ENCODE peak calls at places on chromosomes 16 and 17, in seven cellular contexts. One of them, this sample, is unnamed.

GRCh38 chr16:10065014-10065413 is 117.2 kb downstream of the GRIN2A start:
- DNase-seq in mammary epithelial cell: no peak
- DNase-seq in dermis microvascular lymphatic vessel endothelial cell: no peak
- DNase-seq in uterus: no peak
- DNase-seq in COR-L47: no peak
- DNase-seq in NCI-H146: no peak
- DNase-seq in NCI-H1048: no peak
- DNase-seq in this sample: no peak

GRCh38 chr16:54926166-54926838 is 4.4 kb upstream of the IRX5 start:
- DNase-seq in mammary epithelial cell: peak
- DNase-seq in dermis microvascular lymphatic vessel endothelial cell: no peak
- DNase-seq in uterus: no peak
- DNase-seq in COR-L47: peak
- DNase-seq in NCI-H146: peak
- DNase-seq in NCI-H1048: no peak
- DNase-seq in this sample: no peak

GRCh38 chr17:56230660-56231059 is 77.4 kb downstream of the ANKFN1 start:
- DNase-seq in mammary epithelial cell: no peak
- DNase-seq in dermis microvascular lymphatic vessel endothelial cell: no peak
- DNase-seq in uterus: no peak
- DNase-seq in COR-L47: no peak
- DNase-seq in NCI-H146: no peak
- DNase-seq in NCI-H1048: no peak
- DNase-seq in this sample: no peak

GRCh38 chr17:72426948-72427760 is 306.3 kb downstream of the SOX9 start:
- DNase-seq in mammary epithelial cell: no peak
- DNase-seq in dermis microvascular lymphatic vessel endothelial cell: no peak
- DNase-seq in uterus: no peak
- DNase-seq in COR-L47: no peak
- DNase-seq in NCI-H146: peak
- DNase-seq in NCI-H1048: no peak
- DNase-seq in this sample: no peak

GRCh38 chr16:81137754-81138153 is 41.6 kb upstream of the GCSH start:
- DNase-seq in mammary epithelial cell: no peak
- DNase-seq in dermis microvascular lymphatic vessel endothelial cell: no peak
- DNase-seq in uterus: no peak
- DNase-seq in COR-L47: no peak
- DNase-seq in NCI-H146: no peak
- DNase-seq in NCI-H1048: no peak
- DNase-seq in this sample: no peak

GRCh38 chr16:83835972-83836566 is 28.3 kb downstream of the HSBP1 start:
- DNase-seq in mammary epithelial cell: peak
- DNase-seq in dermis microvascular lymphatic vessel endothelial cell: peak
- DNase-seq in uterus: no peak
- DNase-seq in COR-L47: peak
- DNase-seq in NCI-H146: peak
- DNase-seq in NCI-H1048: no peak
- DNase-seq in this sample: no peak

GRCh38 chr17:50688168-50688719 is 19.5 kb downstream of the ANKRD40 start:
- DNase-seq in mammary epithelial cell: no peak
- DNase-seq in dermis microvascular lymphatic vessel endothelial cell: no peak
- DNase-seq in uterus: no peak
- DNase-seq in COR-L47: no peak
- DNase-seq in NCI-H146: no peak
- DNase-seq in NCI-H1048: no peak
- DNase-seq in this sample: no peak

GRCh38 chr16:1196494-1196893 is 28.6 kb downstream of the TPSG1 start:
- DNase-seq in mammary epithelial cell: no peak
- DNase-seq in dermis microvascular lymphatic vessel endothelial cell: no peak
- DNase-seq in uterus: no peak
- DNase-seq in COR-L47: no peak
- DNase-seq in NCI-H146: no peak
- DNase-seq in NCI-H1048: no peak
- DNase-seq in this sample: no peak

GRCh38 chr17:67784364-67785121 is 40.8 kb upstream of the BPTF start:
- DNase-seq in mammary epithelial cell: no peak
- DNase-seq in dermis microvascular lymphatic vessel endothelial cell: no peak
- DNase-seq in uterus: no peak
- DNase-seq in COR-L47: no peak
- DNase-seq in NCI-H146: no peak
- DNase-seq in NCI-H1048: no peak
- DNase-seq in this sample: no peak

GRCh38 chr17:74305865-74306654 is 20.0 kb upstream of the KIF19 start:
- DNase-seq in mammary epithelial cell: no peak
- DNase-seq in dermis microvascular lymphatic vessel endothelial cell: no peak
- DNase-seq in uterus: no peak
- DNase-seq in COR-L47: no peak
- DNase-seq in NCI-H146: peak
- DNase-seq in NCI-H1048: no peak
- DNase-seq in this sample: no peak

This sample was measured in activated naive CD8-positive, alpha-beta T cell treated with anti-CD3 and anti-CD28 coated beads, Interleukin-2, amount 50 U/mL, for 24 hours.